ENCODE peak calls at places on chromosomes 12 and 14, in nine cellular contexts. X is ovary, G is transverse colon, M is stomach, W is suprapubic skin, R is K562, E is upper lobe of left lung, L is esophagus muscularis mucosa, N is sigmoid colon. T is an unnamed sample.

GRCh38 chr12:104321949-104322348 is 18.4 kb downstream of the EID3 start:
- DNase-seq in X (no peak), G (no peak), M (no peak), W (no peak), R (no peak), E (no peak), L (no peak), N (no peak), T (no peak)

GRCh38 chr12:20527396-20528154 is 159.2 kb downstream of the PDE3A start:
- DNase-seq in X (no peak), G (no peak), M (no peak), W (no peak), R (no peak), E (no peak), L (no peak), N (no peak), T (no peak)

GRCh38 chr14:64795211-64795610 is 84.5 kb downstream of the SPTB start:
- DNase-seq in X (no peak), G (no peak), M (no peak), W (no peak), R (no peak), E (no peak), L (no peak), N (no peak), T (no peak)

GRCh38 chr14:92121207-92121669 is 268 bp downstream of the NDUFB1 start:
- DNase-seq in X (no peak), G (peak; percentile 39), M (peak; percentile 39), W (no peak), R (peak; percentile 38), E (peak; percentile 58), L (peak; percentile 96), N (peak; percentile 73), T (peak; percentile 23)

GRCh38 chr12:89140580-89141236 is 211.6 kb downstream of the DUSP6 start:
- DNase-seq in X (no peak), G (no peak), M (no peak), W (no peak), R (no peak), E (no peak), L (no peak), N (no peak), T (no peak)

GRCh38 chr12:67988600-67988999 is 647 bp upstream of the IFNG-AS1 start:
- DNase-seq in X (no peak), G (no peak), M (no peak), W (no peak), R (no peak), E (no peak), L (no peak), N (no peak), T (no peak)

GRCh38 chr12:87690236-87690810 is 338.9 kb downstream of the C12orf50 start:
- DNase-seq in X (no peak), G (no peak), M (no peak), W (no peak), R (no peak), E (no peak), L (no peak), N (no peak), T (no peak)

GRCh38 chr12:100716658-100716948 is 78.0 kb upstream of the ANO4 start:
- DNase-seq in X (no peak), G (no peak), M (no peak), W (no peak), R (no peak), E (no peak), L (no peak), N (no peak), T (no peak)

GRCh38 chr12:12837025-12837872 is 24.1 kb downstream of the DDX47 start:
- DNase-seq in X (peak; percentile 58), G (peak; percentile 72), M (peak; percentile 36), W (no peak), R (peak; percentile 44), E (peak; percentile 29), L (no peak), N (no peak), T (no peak)

GRCh38 chr14:100578552-100578951 is 8.7 kb downstream of the BEGAIN start:
- DNase-seq in X (no peak), G (no peak), M (no peak), W (no peak), R (no peak), E (no peak), L (no peak), N (no peak), T (no peak)

GRCh38 chr12:52740591-52740990 is 36.6 kb downstream of the KRT76 start:
- DNase-seq in X (no peak), G (no peak), M (no peak), W (no peak), R (no peak), E (no peak), L (no peak), N (no peak), T (no peak)

GRCh38 chr12:116892741-116893140 is 11.5 kb upstream of the HRK start:
- DNase-seq in X (no peak), G (no peak), M (no peak), W (no peak), R (no peak), E (no peak), L (no peak), N (no peak), T (no peak)

GRCh38 chr12:133202493-133203343 is 21.4 kb downstream of the ZNF268 start:
- DNase-seq in X (no peak), G (no peak), M (no peak), W (no peak), R (no peak), E (no peak), L (no peak), N (no peak), T (no peak)

GRCh38 chr12:133203344-133204263 is 22.3 kb downstream of the ZNF268 start:
- DNase-seq in X (no peak), G (no peak), M (no peak), W (no peak), R (no peak), E (no peak), L (no peak), N (no peak), T (no peak)

GRCh38 chr12:133201888-133202287 is 20.6 kb downstream of the ZNF268 start:
- DNase-seq in X (no peak), G (no peak), M (no peak), W (no peak), R (no peak), E (no peak), L (no peak), N (no peak), T (no peak)

GRCh38 chr12:133206390-133206789 is 25.1 kb downstream of the ZNF268 start:
- DNase-seq in X (no peak), G (no peak), M (no peak), W (no peak), R (no peak), E (no peak), L (no peak), N (no peak), T (no peak)

GRCh38 chr12:133204264-133204603 is 22.9 kb downstream of the ZNF268 start:
- DNase-seq in X (no peak), G (no peak), M (no peak), W (no peak), R (no peak), E (no peak), L (no peak), N (no peak), T (no peak)
- H3K9me3 ChIP-seq in X (peaks cover 52% of the 10 kb centered on the region), G (peaks cover 91% of the 10 kb centered on the region), M (peaks cover 99% of the 10 kb centered on the region), W (peaks cover 82% of the 10 kb centered on the region), R (peaks cover 45% of the 10 kb centered on the region), E (peaks cover 99% of the 10 kb centered on the region), L (peaks cover 99% of the 10 kb centered on the region), N (peaks cover 92% of the 10 kb centered on the region), T (peaks cover 99% of the 10 kb centered on the region)

DNA sequence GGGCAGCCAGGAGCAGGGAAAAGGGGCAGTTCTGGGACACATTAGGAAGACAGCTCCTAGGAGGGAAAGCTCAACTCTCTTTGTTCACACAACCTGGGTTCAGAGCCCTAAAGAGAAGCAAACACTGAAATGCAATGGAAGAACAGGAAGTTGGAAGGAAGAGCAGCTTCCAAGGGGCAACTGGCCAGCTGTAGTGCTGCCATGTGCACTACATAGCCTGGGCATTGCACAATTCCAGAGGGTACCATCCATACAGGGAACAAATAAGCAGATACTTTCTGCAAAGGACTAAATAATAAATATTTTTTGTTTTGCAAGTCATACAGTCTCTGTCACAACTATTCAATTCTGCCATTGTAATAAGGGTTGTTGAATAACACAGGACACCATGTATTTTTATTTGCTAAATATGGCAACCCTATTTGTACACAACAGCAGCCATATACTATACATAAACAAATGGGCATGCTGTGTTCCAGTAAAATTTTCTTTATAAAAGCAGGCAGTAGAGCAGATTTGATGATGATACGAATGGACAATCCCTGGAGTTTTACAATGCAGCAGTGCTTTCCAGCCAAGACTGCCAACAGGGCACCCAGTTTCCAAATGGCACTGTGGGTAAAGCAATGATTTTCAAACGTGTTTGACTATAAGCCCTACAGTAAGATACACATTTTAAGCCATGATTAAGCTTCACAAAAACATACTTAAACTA is 282.9 kb downstream of the NUAK1 start:
- DNase-seq in X (no peak), G (no peak), M (no peak), W (no peak), R (no peak), E (no peak), L (no peak), N (no peak), T (no peak)
- TF ChIP-seq EP300 in X (no peak), G (no peak), M (no peak), W (no peak), R (no peak), E (no peak), L (no peak), N (no peak), T (no peak)

GRCh38 chr12:70430400-70430799 is 64.3 kb downstream of the KCNMB4 start:
- DNase-seq in X (no peak), G (no peak), M (no peak), W (no peak), R (no peak), E (no peak), L (no peak), N (no peak), T (no peak)
- H3K27me3 ChIP-seq in X (no peaks in the 10 kb centered on the region), G (no peaks in the 10 kb centered on the region), M (no peaks in the 10 kb centered on the region), W (no peaks in the 10 kb centered on the region), R (peaks cover 5% of the 10 kb centered on the region), E (no peaks in the 10 kb centered on the region), L (no peaks in the 10 kb centered on the region), N (no peaks in the 10 kb centered on the region), T (no peaks in the 10 kb centered on the region)

GRCh38 chr12:127189992-127190391 is 1077.0 kb upstream of the TMEM132C start:
- DNase-seq in X (no peak), G (no peak), M (no peak), W (no peak), R (no peak), E (no peak), L (no peak), N (no peak), T (no peak)

GRCh38 chr12:127193341-127193740 is 1073.6 kb upstream of the TMEM132C start:
- DNase-seq in X (no peak), G (no peak), M (no peak), W (no peak), R (no peak), E (no peak), L (no peak), N (no peak), T (no peak)

GRCh38 chr12:127191124-127191523 is 1075.8 kb upstream of the TMEM132C start:
- DNase-seq in X (no peak), G (no peak), M (no peak), W (no peak), R (no peak), E (no peak), L (no peak), N (no peak), T (no peak)

GRCh38 chr12:127192391-127192790 is 1074.6 kb upstream of the TMEM132C start:
- DNase-seq in X (no peak), G (no peak), M (no peak), W (no peak), R (no peak), E (no peak), L (no peak), N (no peak), T (no peak)

GRCh38 chr12:127194176-127194575 is 1072.8 kb upstream of the TMEM132C start:
- DNase-seq in X (no peak), G (no peak), M (no peak), W (no peak), R (no peak), E (no peak), L (no peak), N (no peak), T (no peak)
- H3K9me3 ChIP-seq in X (no peaks in the 10 kb centered on the region), G (no peaks in the 10 kb centered on the region), M (peaks cover 7% of the 10 kb centered on the region), W (no peaks in the 10 kb centered on the region), R (no peaks in the 10 kb centered on the region), E (no peaks in the 10 kb centered on the region), L (no peaks in the 10 kb centered on the region), N (no peaks in the 10 kb centered on the region), T (no peaks in the 10 kb centered on the region)